ENCODE peak calls at places on chromosomes 4 and X, in eight cellular contexts. One of them, this sample, is unnamed.

GRCh38 chr4:138056541-138056940 is 185.6 kb downstream of the SLC7A11 start:
- DNase-seq in HEK293T: no peak
- DNase-seq in HT1080: no peak
- DNase-seq in lung: no peak
- DNase-seq in activated CD8-positive, alpha-beta memory T cell treated with anti-CD3 and anti-CD28 coated beads for 48 hours: no peak
- DNase-seq in mesenteric fat pad: no peak
- DNase-seq in Daoy: no peak
- DNase-seq in fibroblast of mammary gland: no peak
- DNase-seq in this sample: no peak

GRCh38 chr4:20192754-20193521 is 58.8 kb upstream of the SLIT2 start:
- DNase-seq in HEK293T: no peak
- DNase-seq in HT1080: peak; percentile 33
- DNase-seq in lung: no peak
- DNase-seq in activated CD8-positive, alpha-beta memory T cell treated with anti-CD3 and anti-CD28 coated beads for 48 hours: no peak
- DNase-seq in mesenteric fat pad: no peak
- DNase-seq in Daoy: peak; percentile 17
- DNase-seq in fibroblast of mammary gland: peak; percentile 53
- DNase-seq in this sample: no peak

GRCh38 chrX:3290561-3290960 is 55.9 kb downstream of the MXRA5 start:
- DNase-seq in HEK293T: no peak
- DNase-seq in HT1080: no peak
- DNase-seq in lung: no peak
- DNase-seq in activated CD8-positive, alpha-beta memory T cell treated with anti-CD3 and anti-CD28 coated beads for 48 hours: no peak
- DNase-seq in mesenteric fat pad: no peak
- DNase-seq in Daoy: no peak
- DNase-seq in fibroblast of mammary gland: no peak
- DNase-seq in this sample: no peak

GRCh38 chr4:185721190-185721948 is 90.6 kb downstream of the SORBS2 start:
- DNase-seq in HEK293T: no peak
- DNase-seq in HT1080: no peak
- DNase-seq in lung: no peak
- DNase-seq in activated CD8-positive, alpha-beta memory T cell treated with anti-CD3 and anti-CD28 coated beads for 48 hours: no peak
- DNase-seq in mesenteric fat pad: no peak
- DNase-seq in Daoy: no peak
- DNase-seq in fibroblast of mammary gland: peak; percentile 60
- DNase-seq in this sample: no peak

GRCh38 chrX:72554448-72555140 is 18.0 kb downstream of the HDAC8 start:
- DNase-seq in HEK293T: no peak
- DNase-seq in HT1080: peak; percentile 81
- DNase-seq in lung: no peak
- DNase-seq in activated CD8-positive, alpha-beta memory T cell treated with anti-CD3 and anti-CD28 coated beads for 48 hours: no peak
- DNase-seq in mesenteric fat pad: no peak
- DNase-seq in Daoy: peak; percentile 77
- DNase-seq in fibroblast of mammary gland: peak; percentile 25
- DNase-seq in this sample: no peak

GRCh38 chr4:108926058-108926457 is 163.2 kb upstream of the ETNPPL start:
- DNase-seq in HEK293T: no peak
- DNase-seq in HT1080: no peak
- DNase-seq in lung: no peak
- DNase-seq in activated CD8-positive, alpha-beta memory T cell treated with anti-CD3 and anti-CD28 coated beads for 48 hours: no peak
- DNase-seq in mesenteric fat pad: no peak
- DNase-seq in Daoy: no peak
- DNase-seq in fibroblast of mammary gland: peak; percentile 76
- DNase-seq in this sample: no peak

GRCh38 chr4:152613841-152614240 is 66.0 kb downstream of the TMEM154 start:
- DNase-seq in HEK293T: no peak
- DNase-seq in HT1080: no peak
- DNase-seq in lung: no peak
- DNase-seq in activated CD8-positive, alpha-beta memory T cell treated with anti-CD3 and anti-CD28 coated beads for 48 hours: no peak
- DNase-seq in mesenteric fat pad: no peak
- DNase-seq in Daoy: no peak
- DNase-seq in fibroblast of mammary gland: no peak
- DNase-seq in this sample: no peak

GRCh38 chr4:21921526-21922180 is 26.9 kb downstream of the KCNIP4 start:
- DNase-seq in HEK293T: no peak
- DNase-seq in HT1080: peak; percentile 36
- DNase-seq in lung: no peak
- DNase-seq in activated CD8-positive, alpha-beta memory T cell treated with anti-CD3 and anti-CD28 coated beads for 48 hours: no peak
- DNase-seq in mesenteric fat pad: no peak
- DNase-seq in Daoy: no peak
- DNase-seq in fibroblast of mammary gland: no peak
- DNase-seq in this sample: no peak

GRCh38 chr4:96753216-96753615 is 913.3 kb downstream of the PDHA2 start:
- DNase-seq in HEK293T: no peak
- DNase-seq in HT1080: no peak
- DNase-seq in lung: no peak
- DNase-seq in activated CD8-positive, alpha-beta memory T cell treated with anti-CD3 and anti-CD28 coated beads for 48 hours: no peak
- DNase-seq in mesenteric fat pad: no peak
- DNase-seq in Daoy: no peak
- DNase-seq in fibroblast of mammary gland: no peak
- DNase-seq in this sample: no peak

GRCh38 chr4:173013232-173013932 is 155.2 kb upstream of the GALNT7 start:
- DNase-seq in HEK293T: peak; percentile 44
- DNase-seq in HT1080: peak; percentile 62
- DNase-seq in lung: peak; percentile 38
- DNase-seq in activated CD8-positive, alpha-beta memory T cell treated with anti-CD3 and anti-CD28 coated beads for 48 hours: peak; percentile 21
- DNase-seq in mesenteric fat pad: no peak
- DNase-seq in Daoy: peak; percentile 10
- DNase-seq in fibroblast of mammary gland: peak; percentile 52
- DNase-seq in this sample: no peak

GRCh38 chr4:101970555-101970954 is 180.0 kb downstream of the BANK1 start:
- DNase-seq in HEK293T: no peak
- DNase-seq in HT1080: no peak
- DNase-seq in lung: no peak
- DNase-seq in activated CD8-positive, alpha-beta memory T cell treated with anti-CD3 and anti-CD28 coated beads for 48 hours: no peak
- DNase-seq in mesenteric fat pad: no peak
- DNase-seq in Daoy: no peak
- DNase-seq in fibroblast of mammary gland: no peak
- DNase-seq in this sample: no peak

GRCh38 chr4:59455751-59456150 is 1744.4 kb upstream of the ADGRL3 start:
- DNase-seq in HEK293T: no peak
- DNase-seq in HT1080: no peak
- DNase-seq in lung: no peak
- DNase-seq in activated CD8-positive, alpha-beta memory T cell treated with anti-CD3 and anti-CD28 coated beads for 48 hours: no peak
- DNase-seq in mesenteric fat pad: no peak
- DNase-seq in Daoy: no peak
- DNase-seq in fibroblast of mammary gland: peak; percentile 2
- DNase-seq in this sample: no peak

GRCh38 chr4:14827111-14827510 is 175.2 kb upstream of the CPEB2 start:
- DNase-seq in HEK293T: no peak
- DNase-seq in HT1080: peak; percentile 40
- DNase-seq in lung: no peak
- DNase-seq in activated CD8-positive, alpha-beta memory T cell treated with anti-CD3 and anti-CD28 coated beads for 48 hours: no peak
- DNase-seq in mesenteric fat pad: no peak
- DNase-seq in Daoy: peak; percentile 43
- DNase-seq in fibroblast of mammary gland: peak; percentile 23
- DNase-seq in this sample: no peak

GRCh38 chrX:1679238-1679637 is 64.4 kb downstream of the ASMT start:
- DNase-seq in HEK293T: no peak
- DNase-seq in HT1080: peak; percentile 73
- DNase-seq in lung: no peak
- DNase-seq in activated CD8-positive, alpha-beta memory T cell treated with anti-CD3 and anti-CD28 coated beads for 48 hours: no peak
- DNase-seq in mesenteric fat pad: no peak
- DNase-seq in Daoy: peak; percentile 61
- DNase-seq in fibroblast of mammary gland: peak; percentile 22
- DNase-seq in this sample: no peak

GRCh38 chrX:131830400-131831184 is 192.5 kb upstream of the STK26 start:
- DNase-seq in HEK293T: peak; percentile 84
- DNase-seq in HT1080: peak; percentile 95
- DNase-seq in lung: peak; percentile 82
- DNase-seq in activated CD8-positive, alpha-beta memory T cell treated with anti-CD3 and anti-CD28 coated beads for 48 hours: no peak
- DNase-seq in mesenteric fat pad: no peak
- DNase-seq in Daoy: peak; percentile 90
- DNase-seq in fibroblast of mammary gland: peak; percentile 68
- DNase-seq in this sample: no peak

GRCh38 chr4:5754529-5754881 is 43.5 kb downstream of the EVC start:
- DNase-seq in HEK293T: no peak
- DNase-seq in HT1080: no peak
- DNase-seq in lung: no peak
- DNase-seq in activated CD8-positive, alpha-beta memory T cell treated with anti-CD3 and anti-CD28 coated beads for 48 hours: no peak
- DNase-seq in mesenteric fat pad: peak; percentile 71
- DNase-seq in Daoy: no peak
- DNase-seq in fibroblast of mammary gland: no peak
- DNase-seq in this sample: no peak

GRCh38 chr4:76874176-76874575 is 23.8 kb downstream of the SOWAHB start:
- DNase-seq in HEK293T: peak; percentile 54
- DNase-seq in HT1080: no peak
- DNase-seq in lung: no peak
- DNase-seq in activated CD8-positive, alpha-beta memory T cell treated with anti-CD3 and anti-CD28 coated beads for 48 hours: no peak
- DNase-seq in mesenteric fat pad: no peak
- DNase-seq in Daoy: no peak
- DNase-seq in fibroblast of mammary gland: no peak
- DNase-seq in this sample: no peak

GRCh38 chrX:47513697-47514085 is 30.7 kb upstream of the ZNF41 start:
- DNase-seq in HEK293T: no peak
- DNase-seq in HT1080: no peak
- DNase-seq in lung: no peak
- DNase-seq in activated CD8-positive, alpha-beta memory T cell treated with anti-CD3 and anti-CD28 coated beads for 48 hours: no peak
- DNase-seq in mesenteric fat pad: no peak
- DNase-seq in Daoy: no peak
- DNase-seq in fibroblast of mammary gland: peak; percentile 35
- DNase-seq in this sample: no peak

GRCh38 chr4:185524888-185525863 is 10.1 kb downstream of the PDLIM3 start:
- DNase-seq in HEK293T: no peak
- DNase-seq in HT1080: no peak
- DNase-seq in lung: no peak
- DNase-seq in activated CD8-positive, alpha-beta memory T cell treated with anti-CD3 and anti-CD28 coated beads for 48 hours: no peak
- DNase-seq in mesenteric fat pad: no peak
- DNase-seq in Daoy: no peak
- DNase-seq in fibroblast of mammary gland: no peak
- DNase-seq in this sample: no peak

GRCh38 chrX:16320765-16321355 is 153.6 kb downstream of the MAGEB17 start:
- DNase-seq in HEK293T: no peak
- DNase-seq in HT1080: peak; percentile 60
- DNase-seq in lung: no peak
- DNase-seq in activated CD8-positive, alpha-beta memory T cell treated with anti-CD3 and anti-CD28 coated beads for 48 hours: no peak
- DNase-seq in mesenteric fat pad: no peak
- DNase-seq in Daoy: no peak
- DNase-seq in fibroblast of mammary gland: peak; percentile 54
- DNase-seq in this sample: no peak

GRCh38 chr4:173317003-173317402 is 17.2 kb downstream of the HMGB2 start:
- DNase-seq in HEK293T: peak; percentile 40
- DNase-seq in HT1080: no peak
- DNase-seq in lung: no peak
- DNase-seq in activated CD8-positive, alpha-beta memory T cell treated with anti-CD3 and anti-CD28 coated beads for 48 hours: no peak
- DNase-seq in mesenteric fat pad: no peak
- DNase-seq in Daoy: no peak
- DNase-seq in fibroblast of mammary gland: no peak
- DNase-seq in this sample: no peak

GRCh38 chr4:2817701-2818350 is 24.9 kb downstream of the SH3BP2 start:
- DNase-seq in HEK293T: peak; percentile 80
- DNase-seq in HT1080: no peak
- DNase-seq in lung: no peak
- DNase-seq in activated CD8-positive, alpha-beta memory T cell treated with anti-CD3 and anti-CD28 coated beads for 48 hours: no peak
- DNase-seq in mesenteric fat pad: no peak
- DNase-seq in Daoy: peak; percentile 48
- DNase-seq in fibroblast of mammary gland: no peak
- DNase-seq in this sample: no peak

GRCh38 chr4:37434469-37434868 is 189.9 kb downstream of the NWD2 start:
- DNase-seq in HEK293T: no peak
- DNase-seq in HT1080: peak; percentile 23
- DNase-seq in lung: no peak
- DNase-seq in activated CD8-positive, alpha-beta memory T cell treated with anti-CD3 and anti-CD28 coated beads for 48 hours: no peak
- DNase-seq in mesenteric fat pad: no peak
- DNase-seq in Daoy: no peak
- DNase-seq in fibroblast of mammary gland: peak; percentile 15
- DNase-seq in this sample: no peak

GRCh38 chr4:176717237-176717636 is 75.5 kb downstream of the VEGFC start:
- DNase-seq in HEK293T: no peak
- DNase-seq in HT1080: no peak
- DNase-seq in lung: no peak
- DNase-seq in activated CD8-positive, alpha-beta memory T cell treated with anti-CD3 and anti-CD28 coated beads for 48 hours: no peak
- DNase-seq in mesenteric fat pad: no peak
- DNase-seq in Daoy: no peak
- DNase-seq in fibroblast of mammary gland: no peak
- DNase-seq in this sample: no peak

GRCh38 chr4:5138389-5138788 is 87.1 kb downstream of the STK32B start:
- DNase-seq in HEK293T: no peak
- DNase-seq in HT1080: no peak
- DNase-seq in lung: no peak
- DNase-seq in activated CD8-positive, alpha-beta memory T cell treated with anti-CD3 and anti-CD28 coated beads for 48 hours: no peak
- DNase-seq in mesenteric fat pad: no peak
- DNase-seq in Daoy: no peak
- DNase-seq in fibroblast of mammary gland: no peak
- DNase-seq in this sample: no peak

GRCh38 chr4:157303471-157303960 is 83.0 kb downstream of the GRIA2 start:
- DNase-seq in HEK293T: no peak
- DNase-seq in HT1080: no peak
- DNase-seq in lung: no peak
- DNase-seq in activated CD8-positive, alpha-beta memory T cell treated with anti-CD3 and anti-CD28 coated beads for 48 hours: no peak
- DNase-seq in mesenteric fat pad: no peak
- DNase-seq in Daoy: no peak
- DNase-seq in fibroblast of mammary gland: no peak
- DNase-seq in this sample: no peak

This sample was measured in breast epithelium.